ENCODE peak calls at places on chromosome 12, in five cellular contexts. One of them, this sample, is unnamed.
A peak's percentile ranks its signal among the peaks of the same experiment; 100 is the strongest.

GRCh38 chr12:117936722-117937484 is 31.9 kb downstream of the KSR2 start:
- DNase-seq in K562: no peak
- DNase-seq in IMR-90: no peak
- DNase-seq in WTC11: no peak
- DNase-seq in H1: no peak
- DNase-seq in this sample: no peak

GRCh38 chr12:118354903-118355302 is 17.8 kb downstream of the TAOK3 start:
- DNase-seq in K562: no peak
- DNase-seq in IMR-90: peak; percentile 40
- DNase-seq in WTC11: no peak
- DNase-seq in H1: no peak
- DNase-seq in this sample: no peak

GRCh38 chr12:67469666-67470065 is 178.9 kb upstream of the DYRK2 start:
- DNase-seq in K562: no peak
- DNase-seq in IMR-90: no peak
- DNase-seq in WTC11: peak; percentile 32
- DNase-seq in H1: no peak
- DNase-seq in this sample: no peak

GRCh38 chr12:52975204-52975603 is 26.3 kb downstream of the KRT18 start:
- DNase-seq in K562: peak; percentile 70
- DNase-seq in IMR-90: peak; percentile 55
- DNase-seq in WTC11: no peak
- DNase-seq in H1: no peak
- DNase-seq in this sample: no peak

GRCh38 chr12:124390442-124391116 is 95.7 kb downstream of the RFLNA start:
- DNase-seq in K562: no peak
- DNase-seq in IMR-90: peak; percentile 82
- DNase-seq in WTC11: no peak
- DNase-seq in H1: no peak
- DNase-seq in this sample: peak; percentile 23

GRCh38 chr12:125533434-125534029 is 468.3 kb downstream of the AACS start:
- DNase-seq in K562: peak; percentile 55
- DNase-seq in IMR-90: no peak
- DNase-seq in WTC11: peak; percentile 86
- DNase-seq in H1: peak; percentile 50
- DNase-seq in this sample: no peak

GRCh38 chr12:26648584-26648983 is 184.4 kb downstream of the ITPR2 start:
- DNase-seq in K562: no peak
- DNase-seq in IMR-90: peak; percentile 95
- DNase-seq in WTC11: no peak
- DNase-seq in H1: no peak
- DNase-seq in this sample: no peak

GRCh38 chr12:132218915-132219314 is 74.7 kb downstream of the NOC4L start:
- DNase-seq in K562: peak; percentile 44
- DNase-seq in IMR-90: no peak
- DNase-seq in WTC11: peak; percentile 63
- DNase-seq in H1: no peak
- DNase-seq in this sample: no peak

GRCh38 chr12:93778306-93778705 is 101.1 kb downstream of the CRADD start:
- DNase-seq in K562: no peak
- DNase-seq in IMR-90: peak; percentile 88
- DNase-seq in WTC11: no peak
- DNase-seq in H1: no peak
- DNase-seq in this sample: no peak

GRCh38 chr12:19248929-19249602 is 119.5 kb downstream of the PLEKHA5 start:
- DNase-seq in K562: no peak
- DNase-seq in IMR-90: peak; percentile 88
- DNase-seq in WTC11: no peak
- DNase-seq in H1: no peak
- DNase-seq in this sample: no peak

GRCh38 chr12:130994821-130995375 is 41.2 kb downstream of the ADGRD1 start:
- DNase-seq in K562: no peak
- DNase-seq in IMR-90: no peak
- DNase-seq in WTC11: no peak
- DNase-seq in H1: no peak
- DNase-seq in this sample: no peak

GRCh38 chr12:123131291-123131831 is 19.5 kb downstream of the PITPNM2 start:
- DNase-seq in K562: no peak
- DNase-seq in IMR-90: no peak
- DNase-seq in WTC11: no peak
- DNase-seq in H1: no peak
- DNase-seq in this sample: no peak

GRCh38 chr12:27539191-27539631 is 15.2 kb downstream of the PPFIBP1 start:
- DNase-seq in K562: no peak
- DNase-seq in IMR-90: peak; percentile 71
- DNase-seq in WTC11: no peak
- DNase-seq in H1: no peak
- DNase-seq in this sample: no peak

GRCh38 chr12:21831671-21832357 is 57.3 kb upstream of the KCNJ8 start:
- DNase-seq in K562: no peak
- DNase-seq in IMR-90: peak; percentile 61
- DNase-seq in WTC11: no peak
- DNase-seq in H1: no peak
- DNase-seq in this sample: no peak

GRCh38 chr12:116563262-116563661 is 4.1 kb downstream of the MAP1LC3B2 start:
- DNase-seq in K562: no peak
- DNase-seq in IMR-90: no peak
- DNase-seq in WTC11: no peak
- DNase-seq in H1: no peak
- DNase-seq in this sample: no peak

GRCh38 chr12:116861331-116861730 is 19.9 kb downstream of the HRK start:
- DNase-seq in K562: peak; percentile 24
- DNase-seq in IMR-90: peak; percentile 90
- DNase-seq in WTC11: no peak
- DNase-seq in H1: no peak
- DNase-seq in this sample: peak; percentile 43

GRCh38 chr12:90333939-90334338 is 621.0 kb downstream of the CCER1 start:
- DNase-seq in K562: no peak
- DNase-seq in IMR-90: peak; percentile 1
- DNase-seq in WTC11: no peak
- DNase-seq in H1: no peak
- DNase-seq in this sample: no peak

GRCh38 chr12:88468546-88468945 is 111.7 kb downstream of the KITLG start:
- DNase-seq in K562: no peak
- DNase-seq in IMR-90: peak; percentile 8
- DNase-seq in WTC11: no peak
- DNase-seq in H1: no peak
- DNase-seq in this sample: no peak

GRCh38 chr12:113347107-113347506 is 11.3 kb upstream of the PLBD2 start:
- DNase-seq in K562: no peak
- DNase-seq in IMR-90: no peak
- DNase-seq in WTC11: no peak
- DNase-seq in H1: no peak
- DNase-seq in this sample: no peak

GRCh38 chr12:81492131-81492720 is 266.9 kb downstream of the PPFIA2 start:
- DNase-seq in K562: no peak
- DNase-seq in IMR-90: no peak
- DNase-seq in WTC11: no peak
- DNase-seq in H1: no peak
- DNase-seq in this sample: no peak

GRCh38 chr12:54217774-54218221 is 29.0 kb upstream of the SMUG1 start:
- DNase-seq in K562: no peak
- DNase-seq in IMR-90: no peak
- DNase-seq in WTC11: peak; percentile 91
- DNase-seq in H1: no peak
- DNase-seq in this sample: no peak

GRCh38 chr12:26798013-26798412 is 35.0 kb downstream of the ITPR2 start:
- DNase-seq in K562: no peak
- DNase-seq in IMR-90: peak; percentile 92
- DNase-seq in WTC11: no peak
- DNase-seq in H1: no peak
- DNase-seq in this sample: peak; percentile 53

GRCh38 chr12:100826323-100826722 is 31.7 kb downstream of the ANO4 start:
- DNase-seq in K562: peak; percentile 40
- DNase-seq in IMR-90: peak; percentile 58
- DNase-seq in WTC11: peak; percentile 70
- DNase-seq in H1: no peak
- DNase-seq in this sample: no peak
- TF ChIP-seq USF2 in K562: no peak
- TF ChIP-seq USF2 in IMR-90: no peak
- TF ChIP-seq USF2 in WTC11: no peak
- TF ChIP-seq USF2 in H1: no peak
- TF ChIP-seq USF2 in this sample: no peak

DNA sequence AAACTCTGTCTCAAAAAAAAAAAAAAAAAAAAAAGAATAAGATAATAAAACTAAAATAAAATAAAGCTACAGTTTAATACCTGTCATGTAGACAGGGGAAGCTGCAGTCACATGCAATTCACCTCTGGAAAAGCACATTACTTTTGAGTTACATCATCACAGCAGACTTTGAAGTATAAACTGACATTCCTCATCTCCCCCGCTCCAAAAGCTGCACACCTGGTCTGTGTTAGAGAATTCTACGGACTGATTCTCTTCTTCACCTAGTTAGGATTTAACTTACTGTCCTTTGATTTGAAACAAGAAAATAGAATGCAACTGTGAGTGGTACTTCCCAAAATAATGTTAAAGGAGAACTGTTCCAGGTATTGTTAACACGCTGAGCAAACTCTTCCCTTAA is 25.1 kb downstream of the SPPL3 start:
- DNase-seq in K562: no peak
- DNase-seq in IMR-90: no peak
- DNase-seq in WTC11: no peak
- DNase-seq in H1: no peak
- DNase-seq in this sample: no peak
- TF ChIP-seq USF2 in K562: no peak
- TF ChIP-seq USF2 in IMR-90: no peak
- TF ChIP-seq USF2 in WTC11: no peak
- TF ChIP-seq USF2 in H1: no peak
- TF ChIP-seq USF2 in this sample: no peak

GRCh38 chr12:109346920-109347319 is 780 bp upstream of the MYO1H start:
- DNase-seq in K562: peak; percentile 21
- DNase-seq in IMR-90: no peak
- DNase-seq in WTC11: peak; percentile 37
- DNase-seq in H1: no peak
- DNase-seq in this sample: no peak
- TF ChIP-seq USF2 in K562: no peak
- TF ChIP-seq USF2 in IMR-90: no peak
- TF ChIP-seq USF2 in WTC11: no peak
- TF ChIP-seq USF2 in H1: no peak
- TF ChIP-seq USF2 in this sample: no peak

GRCh38 chr12:92138144-92138543 is 7.5 kb downstream of the BTG1 start:
- DNase-seq in K562: no peak
- DNase-seq in IMR-90: no peak
- DNase-seq in WTC11: no peak
- DNase-seq in H1: no peak
- DNase-seq in this sample: no peak

GRCh38 chr12:92141585-92142244 is 3.9 kb downstream of the BTG1 start:
- DNase-seq in K562: no peak
- DNase-seq in IMR-90: no peak
- DNase-seq in WTC11: no peak
- DNase-seq in H1: no peak
- DNase-seq in this sample: no peak

GRCh38 chr12:92138626-92139025 is 7.0 kb downstream of the BTG1 start:
- DNase-seq in K562: no peak
- DNase-seq in IMR-90: no peak
- DNase-seq in WTC11: no peak
- DNase-seq in H1: no peak
- DNase-seq in this sample: no peak

GRCh38 chr12:92140919-92141536 is 4.6 kb downstream of the BTG1 start:
- DNase-seq in K562: no peak
- DNase-seq in IMR-90: no peak
- DNase-seq in WTC11: no peak
- DNase-seq in H1: no peak
- DNase-seq in this sample: no peak

DNA sequence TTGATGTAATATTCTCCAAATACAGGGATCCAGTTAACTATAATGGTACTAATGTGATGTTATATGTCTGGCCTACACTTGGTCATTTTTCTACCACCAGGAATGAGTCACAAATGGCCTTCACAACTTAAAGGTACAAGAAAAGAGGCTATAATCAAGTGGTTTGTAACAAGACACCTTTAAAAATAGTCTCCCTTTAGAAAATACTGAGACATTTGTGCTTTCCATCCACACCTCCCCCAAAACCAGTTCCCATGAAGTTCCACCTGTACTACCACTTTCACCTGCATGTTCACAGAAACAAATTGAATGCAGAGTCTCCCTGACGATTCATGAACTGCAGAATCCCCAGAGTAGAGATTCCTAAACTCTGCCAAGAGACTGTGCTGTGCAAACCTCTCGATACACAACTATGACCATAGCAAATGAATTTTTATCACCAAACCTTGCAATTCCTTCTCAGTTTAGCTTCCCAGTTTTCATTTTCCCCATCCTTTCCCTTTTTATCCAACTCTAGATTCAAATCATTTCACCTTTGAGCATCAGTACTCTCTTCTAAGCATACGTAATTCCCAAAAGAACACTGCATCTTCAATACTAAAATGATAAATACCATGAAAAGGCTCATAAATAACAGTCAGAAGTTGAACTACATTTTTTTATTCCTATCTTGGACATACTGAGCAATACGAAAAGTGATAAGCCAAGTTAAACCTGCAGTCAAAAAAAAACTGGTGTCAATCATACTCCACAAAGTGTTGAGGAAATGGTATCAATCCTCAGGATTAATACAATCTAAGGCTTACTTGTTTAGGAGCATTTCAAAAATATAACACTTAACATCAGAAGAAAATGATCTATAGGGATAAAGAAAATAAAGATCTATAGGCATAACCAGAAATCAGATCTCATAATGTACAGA is 5.8 kb downstream of the BTG1 start:
- DNase-seq in K562: no peak
- DNase-seq in IMR-90: peak; percentile 59
- DNase-seq in WTC11: no peak
- DNase-seq in H1: no peak
- DNase-seq in this sample: no peak
- TF ChIP-seq USF2 in K562: no peak
- TF ChIP-seq USF2 in IMR-90: no peak
- TF ChIP-seq USF2 in WTC11: no peak
- TF ChIP-seq USF2 in H1: no peak
- TF ChIP-seq USF2 in this sample: no peak

GRCh38 chr12:5189173-5189572 is 145.5 kb downstream of the KCNA5 start:
- DNase-seq in K562: no peak
- DNase-seq in IMR-90: no peak
- DNase-seq in WTC11: no peak
- DNase-seq in H1: no peak
- DNase-seq in this sample: no peak

GRCh38 chr12:5187136-5187535 is 143.5 kb downstream of the KCNA5 start:
- DNase-seq in K562: no peak
- DNase-seq in IMR-90: no peak
- DNase-seq in WTC11: no peak
- DNase-seq in H1: no peak
- DNase-seq in this sample: no peak

GRCh38 chr12:5186715-5187114 is 143.0 kb downstream of the KCNA5 start:
- DNase-seq in K562: no peak
- DNase-seq in IMR-90: no peak
- DNase-seq in WTC11: no peak
- DNase-seq in H1: no peak
- DNase-seq in this sample: no peak

GRCh38 chr12:5185435-5186069 is 141.9 kb downstream of the KCNA5 start:
- DNase-seq in K562: no peak
- DNase-seq in IMR-90: no peak
- DNase-seq in WTC11: no peak
- DNase-seq in H1: no peak
- DNase-seq in this sample: no peak

GRCh38 chr12:5188413-5188930 is 144.8 kb downstream of the KCNA5 start:
- DNase-seq in K562: no peak
- DNase-seq in IMR-90: no peak
- DNase-seq in WTC11: no peak
- DNase-seq in H1: no peak
- DNase-seq in this sample: no peak
- TF ChIP-seq USF2 in K562: no peak
- TF ChIP-seq USF2 in IMR-90: no peak
- TF ChIP-seq USF2 in WTC11: no peak
- TF ChIP-seq USF2 in H1: no peak
- TF ChIP-seq USF2 in this sample: no peak